ENCODE peak calls at places on chromosomes 3 and 15, in four cellular contexts. G is MCF 10A, F is lower lobe of right lung, J is breast epithelium. X is an unnamed sample.

GRCh38 chr3:113698891-113699465 is 2.5 kb upstream of the USF3 start:
- DNase-seq in G (no peak), F (peak), J (no peak), X (no peak)

GRCh38 chr15:51776952-51777574 is 25.7 kb downstream of the TMOD2 start:
- DNase-seq in G (peak), F (no peak), J (no peak), X (peak)

GRCh38 chr15:25435474-25436243 is 3.2 kb downstream of the UBE3A start:
- DNase-seq in G (no peak), F (no peak), J (no peak), X (no peak)

GRCh38 chr15:64630403-64631107 is 144.8 kb downstream of the RBPMS2 start:
- DNase-seq in G (no peak), F (no peak), J (no peak), X (no peak)

GRCh38 chr3:67033091-67033490 is 35.0 kb downstream of the KBTBD8 start:
- DNase-seq in G (no peak), F (no peak), J (no peak), X (no peak)

GRCh38 chr3:40096561-40097506 is 212.7 kb upstream of the EIF1B start:
- DNase-seq in G (no peak), F (no peak), J (no peak), X (no peak)

GRCh38 chr3:13015286-13016082 is 57.7 kb downstream of the IQSEC1 start:
- DNase-seq in G (no peak), F (peak), J (peak), X (no peak)

GRCh38 chr3:125150525-125151436 is 61.8 kb downstream of the SLC12A8 start:
- DNase-seq in G (peak), F (peak), J (no peak), X (no peak)

GRCh38 chr15:93139436-93139835 is 50.4 kb upstream of the RGMA start:
- DNase-seq in G (no peak), F (no peak), J (no peak), X (no peak)

GRCh38 chr3:17432237-17432636 is 310.2 kb downstream of the TBC1D5 start:
- DNase-seq in G (no peak), F (no peak), J (no peak), X (no peak)

GRCh38 chr3:193981534-193981933 is 154.4 kb upstream of the HES1 start:
- DNase-seq in G (no peak), F (no peak), J (no peak), X (no peak)

GRCh38 chr15:89184367-89184766 is 37.0 kb downstream of the RLBP1 start:
- DNase-seq in G (no peak), F (no peak), J (no peak), X (no peak)

GRCh38 chr3:135736740-135737139 is 228.8 kb upstream of the PPP2R3A start:
- DNase-seq in G (peak), F (no peak), J (no peak), X (no peak)

GRCh38 chr3:72892870-72893269 is 5.0 kb downstream of the GXYLT2 start:
- DNase-seq in G (peak), F (no peak), J (no peak), X (no peak)

GRCh38 chr3:55481918-55482495 is 5.1 kb downstream of the WNT5A start:
- DNase-seq in G (no peak), F (no peak), J (no peak), X (no peak)

GRCh38 chr3:108103971-108104797 is 13.4 kb upstream of the CD47 start:
- DNase-seq in G (no peak), F (no peak), J (no peak), X (no peak)

GRCh38 chr3:11077466-11077865 is 76.8 kb upstream of the HRH1 start:
- DNase-seq in G (peak), F (no peak), J (no peak), X (no peak)

GRCh38 chr15:74380361-74381189 is 13.1 kb upstream of the CYP11A1 start:
- DNase-seq in G (no peak), F (no peak), J (no peak), X (no peak)

GRCh38 chr3:119700269-119700919 is 2.4 kb upstream of the CFAP91 start:
- DNase-seq in G (peak), F (no peak), J (no peak), X (no peak)

GRCh38 chr15:75727031-75727531 is 14.4 kb upstream of the CSPG4 start:
- DNase-seq in G (no peak), F (peak), J (peak), X (no peak)

GRCh38 chr3:152291649-152292066 is 22.9 kb downstream of the MBNL1 start:
- DNase-seq in G (no peak), F (no peak), J (no peak), X (no peak)

GRCh38 chr15:66149871-66150270 is 103.7 kb downstream of the MEGF11 start:
- DNase-seq in G (no peak), F (no peak), J (no peak), X (no peak)

GRCh38 chr15:66148187-66148586 is 105.4 kb downstream of the MEGF11 start:
- DNase-seq in G (no peak), F (no peak), J (no peak), X (no peak)

GRCh38 chr15:66151809-66152208 is 101.7 kb downstream of the MEGF11 start:
- DNase-seq in G (no peak), F (no peak), J (no peak), X (no peak)

GRCh38 chr15:66145242-66146182 is 108.0 kb downstream of the MEGF11 start:
- DNase-seq in G (no peak), F (no peak), J (no peak), X (no peak)

DNA sequence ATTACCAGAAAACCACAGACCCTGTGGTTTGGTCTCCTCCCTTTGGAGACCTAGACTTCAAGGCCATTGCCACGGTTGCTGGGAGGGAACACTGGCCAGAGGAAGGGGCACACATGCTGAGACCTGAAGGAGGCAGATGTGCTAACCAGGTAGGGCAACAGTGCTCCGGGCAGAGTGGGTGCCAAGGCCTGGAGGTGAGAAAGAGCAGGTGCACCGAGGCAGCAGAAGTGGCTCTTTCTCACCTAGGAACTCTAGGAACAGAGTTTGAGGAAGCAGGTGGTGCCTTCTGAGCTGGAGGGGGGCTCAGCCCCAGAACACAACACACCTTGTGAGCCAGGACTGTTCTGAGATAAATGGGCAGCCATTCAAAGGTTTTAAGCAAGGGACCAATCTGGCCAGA is 106.1 kb downstream of the MEGF11 start:
- DNase-seq in G (no peak), F (no peak), J (no peak), X (no peak)
- TF ChIP-seq CTCF in G (no peak), F (no peak), J (no peak), X (no peak)

GRCh38 chr3:51391075-51391565 is at the start of gene RBM15B:
- DNase-seq in G (peak), F (peak), J (peak), X (peak)
- TF ChIP-seq CTCF in G (peak), F (peak), J (no peak), X (no peak)

DNA sequence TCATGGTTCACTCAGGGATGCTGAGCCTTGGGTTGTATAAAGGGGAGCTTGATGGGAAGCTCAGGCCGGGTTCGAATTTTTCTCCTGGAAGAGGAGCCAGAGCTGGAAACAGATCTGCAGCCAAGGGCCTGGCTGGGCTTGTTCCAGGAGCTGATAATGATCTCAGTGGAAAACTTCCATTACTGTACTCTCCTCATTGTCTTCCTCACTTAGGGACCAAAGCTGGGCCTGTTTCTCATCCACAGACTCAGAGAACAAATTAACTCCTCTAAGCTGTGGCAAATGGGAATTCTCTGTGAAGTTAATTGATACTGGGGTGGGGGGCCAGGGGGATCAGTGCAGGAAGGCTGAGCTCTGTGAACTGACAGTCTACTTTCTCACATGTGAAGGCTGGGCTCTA is 92.0 kb downstream of the PRICKLE2 start:
- DNase-seq in G (no peak), F (no peak), J (no peak), X (no peak)
- TF ChIP-seq CTCF in G (no peak), F (no peak), J (no peak), X (no peak)

DNA sequence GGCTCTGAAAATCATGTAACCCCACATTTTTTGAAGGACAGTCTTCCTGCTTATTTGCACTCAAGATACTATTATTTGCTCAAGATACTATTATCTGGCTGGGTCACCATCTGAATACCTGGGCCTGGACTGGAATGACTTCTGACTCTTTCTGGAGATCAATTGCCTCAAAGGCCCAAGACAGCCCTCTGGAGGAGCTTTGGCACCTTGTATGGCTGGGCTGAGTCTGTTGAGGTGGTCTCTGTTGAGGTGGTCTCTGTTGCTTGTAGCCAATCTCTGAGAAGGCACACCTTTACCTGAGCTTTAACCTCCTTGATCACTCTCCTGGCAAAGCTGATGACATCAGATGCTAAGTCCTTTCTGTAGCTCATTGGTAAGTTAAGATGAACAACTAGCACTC is 33.0 kb downstream of the SPATA12 start:
- DNase-seq in G (no peak), F (no peak), J (no peak), X (no peak)
- TF ChIP-seq CTCF in G (no peak), F (no peak), J (no peak), X (no peak)

DNA sequence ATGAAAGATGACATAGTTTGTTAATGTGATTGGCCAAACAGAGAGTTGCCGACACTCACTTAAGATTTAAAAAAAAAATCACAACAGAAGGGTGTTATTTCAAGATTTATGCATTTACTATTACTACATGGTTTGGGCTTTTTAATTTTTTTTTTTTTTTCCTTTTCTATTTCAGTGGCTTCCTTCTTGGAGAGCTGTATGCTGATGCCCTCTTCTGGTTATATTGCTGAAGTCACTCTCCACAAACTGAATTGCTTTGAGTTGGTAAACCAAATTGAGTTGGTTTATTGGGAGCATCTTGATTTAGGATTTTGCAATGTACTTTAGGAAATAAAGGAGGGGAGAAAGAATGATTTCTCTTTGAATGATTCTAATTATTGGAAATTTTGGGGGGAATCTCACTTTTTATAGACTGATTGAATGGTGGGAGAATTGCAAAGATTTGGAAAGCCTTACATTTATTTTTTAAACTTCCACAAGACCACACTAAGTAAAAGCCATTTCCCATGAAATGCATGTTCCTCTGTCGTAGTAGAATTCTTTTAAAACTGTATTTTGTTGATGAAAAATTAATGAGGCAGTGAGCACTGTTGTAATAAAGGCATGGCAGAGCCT is 186.6 kb upstream of the FEZF2 start:
- DNase-seq in G (peak), F (no peak), J (no peak), X (peak)
- TF ChIP-seq CTCF in G (peak), F (peak), J (peak), X (peak)

X was measured in AG09319.